ENCODE peak calls at places on chromosomes 16 and 17, in five cellular contexts. K is breast epithelium, R is heart left ventricle, L is tibial nerve, Q is gastrocnemius medialis. N is an unnamed sample.

GRCh38 chr17:9205520-9206159 is 184.3 kb downstream of the NTN1 start:
- DNase-seq in R (no peak), Q (no peak), L (no peak), K (no peak), N (no peak)

GRCh38 chr17:72538443-72538842 is 417.6 kb downstream of the SOX9 start:
- DNase-seq in K (no peak), Q (no peak), L (no peak), R (no peak), N (no peak)

GRCh38 chr16:22198547-22199293 is 7.4 kb upstream of the EEF2K start:
- DNase-seq in L (no peak), K (no peak), R (no peak), Q (no peak), N (no peak)

GRCh38 chr17:1707107-1707506 is 3.1 kb downstream of the TLCD2 start:
- DNase-seq in Q (no peak), L (no peak), R (no peak), K (no peak), N (no peak)

GRCh38 chr17:54968954-54969400 is 412 bp downstream of the STXBP4 start:
- DNase-seq in L (no peak), K (peak; percentile 25), Q (no peak), R (no peak), N (peak; percentile 37)

GRCh38 chr16:566475-567361 is at the start of gene NHLRC4:
- DNase-seq in K (no peak), L (peak; percentile 51), R (peak; percentile 85), Q (peak; percentile 40), N (peak; percentile 95)

GRCh38 chr17:50211249-50212120 is 10.1 kb upstream of the COL1A1 start:
- DNase-seq in L (peak; percentile 12), K (no peak), R (no peak), Q (no peak), N (no peak)

GRCh38 chr16:53967172-53967571 is 263.2 kb downstream of the FTO start:
- DNase-seq in Q (peak; percentile 72), R (no peak), L (no peak), K (no peak), N (no peak)

GRCh38 chr16:28186752-28187151 is 25.0 kb downstream of the XPO6 start:
- DNase-seq in L (no peak), Q (no peak), K (no peak), R (no peak), N (no peak)

GRCh38 chr16:81831722-81832126 is 52.6 kb downstream of the PLCG2 start:
- DNase-seq in Q (peak; percentile 13), R (peak; percentile 60), K (peak; percentile 29), L (no peak), N (peak; percentile 66)

GRCh38 chr16:3012828-3013420 is at the start of gene CLDN9:
- DNase-seq in R (no peak), Q (no peak), K (no peak), L (no peak), N (no peak)

GRCh38 chr16:19138601-19139000 is 24.8 kb downstream of the ITPRIPL2 start:
- DNase-seq in K (peak; percentile 80), R (peak; percentile 74), Q (peak; percentile 71), L (peak; percentile 57), N (peak; percentile 68)

GRCh38 chr17:20992987-20993862 is 49.6 kb downstream of the USP22 start:
- DNase-seq in R (peak; percentile 66), L (peak; percentile 43), K (peak; percentile 81), Q (no peak), N (peak; percentile 78)

GRCh38 chr17:74295625-74296547 is 21.9 kb downstream of the DNAI2 start:
- DNase-seq in Q (no peak), L (no peak), K (no peak), R (peak; percentile 52), N (peak; percentile 72)

GRCh38 chr16:85673529-85674417 is 15.0 kb downstream of the GINS2 start:
- DNase-seq in L (no peak), R (peak; percentile 73), Q (no peak), K (peak; percentile 46), N (peak; percentile 91)

GRCh38 chr16:81436381-81436780 is 8.2 kb upstream of the CMIP start:
- DNase-seq in Q (no peak), L (no peak), K (no peak), R (no peak), N (no peak)

GRCh38 chr17:8628172-8628571 is 2.4 kb downstream of the MYH10 start:
- DNase-seq in L (no peak), K (no peak), R (no peak), Q (no peak), N (no peak)

GRCh38 chr17:80312621-80313135 is 52.0 kb downstream of the RNF213 start:
- DNase-seq in K (no peak), Q (no peak), R (no peak), L (no peak), N (no peak)

GRCh38 chr17:80316431-80316830 is 55.8 kb downstream of the RNF213 start:
- DNase-seq in Q (no peak), L (no peak), K (no peak), R (no peak), N (no peak)

GRCh38 chr17:80315517-80316182 is 55.0 kb downstream of the RNF213 start:
- DNase-seq in R (no peak), K (no peak), L (no peak), Q (no peak), N (no peak)

GRCh38 chr17:80311216-80311827 is 50.7 kb downstream of the RNF213 start:
- DNase-seq in L (no peak), K (no peak), Q (no peak), R (no peak), N (no peak)

GRCh38 chr17:80313160-80313829 is 52.6 kb downstream of the RNF213 start:
- DNase-seq in L (no peak), R (no peak), Q (no peak), K (no peak), N (no peak)
- H3K4me1 ChIP-seq in L (no peaks in the 10 kb centered on the region), R (no peaks in the 10 kb centered on the region), Q (no peaks in the 10 kb centered on the region), K (no peaks in the 10 kb centered on the region), N (no peaks in the 10 kb centered on the region)

GRCh38 chr16:23494188-23494587 is 16.1 kb downstream of the GGA2 start:
- DNase-seq in R (no peak), L (no peak), K (peak; percentile 68), Q (no peak), N (no peak)
- H3K36me3 ChIP-seq in R (peaks cover 65% of the 10 kb centered on the region), L (no peaks in the 10 kb centered on the region), K (no peaks in the 10 kb centered on the region), Q (peaks cover 60% of the 10 kb centered on the region), N (no peaks in the 10 kb centered on the region)

GRCh38 chr17:66469088-66469442 is 166.7 kb downstream of the PRKCA start:
- DNase-seq in K (no peak), Q (no peak), L (no peak), R (no peak), N (no peak)

GRCh38 chr17:66466933-66467367 is 164.5 kb downstream of the PRKCA start:
- DNase-seq in L (no peak), Q (no peak), K (no peak), R (no peak), N (no peak)

GRCh38 chr17:66467766-66468165 is 165.4 kb downstream of the PRKCA start:
- DNase-seq in R (no peak), K (no peak), L (no peak), Q (no peak), N (no peak)

GRCh38 chr17:66469890-66470289 is 167.5 kb downstream of the PRKCA start:
- DNase-seq in L (no peak), Q (no peak), R (no peak), K (no peak), N (no peak)

DNA sequence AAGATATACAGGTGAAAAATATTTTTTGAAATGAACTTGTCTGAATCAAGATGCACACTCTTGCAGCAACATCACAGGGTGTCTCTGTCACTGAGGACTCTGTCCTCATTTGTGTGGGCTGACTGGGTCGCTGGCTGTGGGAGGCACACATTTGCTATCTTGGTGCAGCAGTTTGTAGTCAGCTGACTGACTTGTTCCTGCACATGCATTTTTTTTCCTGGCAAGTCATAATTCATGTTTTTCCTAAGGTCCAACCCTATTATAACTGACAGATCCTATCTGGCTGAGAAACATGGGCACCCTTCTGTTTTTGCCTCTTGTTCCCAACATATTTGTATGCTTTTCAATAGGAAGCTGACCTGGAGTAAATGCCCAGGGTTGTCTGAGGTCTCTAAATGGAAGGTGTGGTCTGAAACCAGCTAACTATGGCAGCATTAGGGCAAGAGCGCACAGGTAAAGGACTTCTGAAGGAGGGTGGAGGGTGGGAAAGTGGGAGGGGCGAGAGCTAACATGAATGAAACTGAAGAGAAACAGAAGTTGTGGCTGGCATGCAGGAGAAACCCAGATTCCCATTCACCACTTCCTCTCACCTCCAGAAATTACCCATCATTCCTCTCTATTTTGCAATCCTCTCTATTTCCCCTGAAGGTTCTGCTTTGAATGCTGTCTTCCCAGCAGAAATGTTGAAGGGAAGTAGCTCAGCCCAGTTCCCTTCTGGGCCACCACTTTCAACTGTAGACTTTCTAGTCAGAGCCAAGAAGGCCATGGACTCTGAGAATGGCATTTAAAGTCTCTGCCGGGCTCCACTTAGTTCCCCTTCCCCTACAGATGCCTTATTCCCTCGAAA is 166.1 kb downstream of the PRKCA start:
- DNase-seq in R (peak; percentile 32), K (no peak), L (no peak), Q (peak; percentile 4), N (peak; percentile 44)
- TF ChIP-seq POLR2A in R (no peak), K (no peak), L (no peak), Q (no peak), N (no peak)

DNA sequence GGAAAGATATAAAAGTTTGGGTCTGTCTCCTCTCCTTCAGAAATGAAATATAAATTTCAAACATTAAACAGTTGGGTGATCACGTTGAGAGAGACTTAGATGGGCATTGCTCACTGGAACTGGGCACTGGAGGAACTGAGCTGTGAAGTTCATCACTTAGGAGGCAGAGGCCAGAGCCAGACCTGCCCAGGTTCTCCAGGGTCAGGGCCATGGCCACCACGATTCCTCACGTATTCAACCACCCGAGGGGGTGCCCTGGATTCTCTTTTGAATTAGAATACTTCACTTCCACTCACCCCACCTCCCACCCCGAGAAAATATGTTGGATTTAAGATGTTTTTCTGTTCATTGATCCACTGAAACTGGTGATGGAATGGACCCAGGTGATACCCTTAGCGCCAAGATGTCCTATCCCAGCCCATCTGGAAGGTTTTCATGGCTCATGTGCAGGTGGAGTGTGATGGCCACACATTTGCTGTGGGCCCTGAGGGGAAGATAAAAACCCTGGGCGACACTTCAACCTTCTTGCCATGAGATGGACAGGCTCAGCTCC is 6.1 kb downstream of the PRR29 start:
- DNase-seq in R (no peak), Q (no peak), L (no peak), K (no peak), N (peak; percentile 11)
- H3K4me1 ChIP-seq in R (peaks cover 15% of the 10 kb centered on the region), Q (peaks cover 26% of the 10 kb centered on the region), L (peaks cover 6% of the 10 kb centered on the region), K (no peaks in the 10 kb centered on the region), N (peaks cover 26% of the 10 kb centered on the region)

GRCh38 chr16:70495425-70496182 is 27.8 kb downstream of the COG4 start:
- DNase-seq in L (no peak), K (no peak), Q (no peak), R (no peak), N (no peak)

GRCh38 chr16:70493863-70494770 is 29.2 kb downstream of the COG4 start:
- DNase-seq in R (no peak), L (no peak), K (no peak), Q (no peak), N (no peak)

GRCh38 chr16:70494777-70495176 is 28.6 kb downstream of the COG4 start:
- DNase-seq in K (no peak), L (no peak), R (no peak), Q (no peak), N (no peak)

GRCh38 chr16:70496513-70496912 is 26.8 kb downstream of the COG4 start:
- DNase-seq in K (no peak), R (no peak), Q (no peak), L (no peak), N (no peak)
- H3K36me3 ChIP-seq in K (no peaks in the 10 kb centered on the region), R (peaks cover 96% of the 10 kb centered on the region), Q (peaks cover 55% of the 10 kb centered on the region), L (no peaks in the 10 kb centered on the region), N (no peaks in the 10 kb centered on the region)

GRCh38 chr17:82870091-82870491 is 30.3 kb upstream of the ZNF750 start:
- DNase-seq in Q (no peak), R (no peak), L (no peak), K (no peak), N (no peak)
- TF ChIP-seq POLR2A in Q (no peak), R (no peak), L (no peak), K (no peak), N (no peak)

N was measured in adrenal gland.